ENCODE peak calls at places on chromosomes 12 and 14, in seven cellular contexts. J is GM12878, Q is HepG2, Z is HCT116, A is H1, V is K562, I is SK-N-SH. T is an unnamed sample.

GRCh38 chr14:55327179-55327578 is 56.0 kb downstream of the FBXO34 start:
- DNase-seq in J (no peak), Q (no peak), Z (no peak), A (no peak), V (no peak), I (no peak), T (no peak)

GRCh38 chr14:67749341-67750110 is 47.8 kb downstream of the RDH12 start:
- DNase-seq in J (no peak), Q (no peak), Z (no peak), A (no peak), V (no peak), I (no peak), T (no peak)

GRCh38 chr12:32756476-32757158 is 920 bp upstream of the YARS2 start:
- DNase-seq in J (no peak), Q (no peak), Z (no peak), A (no peak), V (no peak), I (peak), T (no peak)

GRCh38 chr14:99148131-99148530 is 123.9 kb downstream of the BCL11B start:
- DNase-seq in J (no peak), Q (no peak), Z (no peak), A (no peak), V (no peak), I (no peak), T (no peak)

GRCh38 chr14:26370118-26370517 is 227.7 kb downstream of the NOVA1 start:
- DNase-seq in J (no peak), Q (no peak), Z (no peak), A (no peak), V (no peak), I (no peak), T (no peak)

GRCh38 chr14:69405762-69406161 is 7.3 kb downstream of the SLC39A9 start:
- DNase-seq in J (no peak), Q (no peak), Z (no peak), A (no peak), V (no peak), I (no peak), T (no peak)

GRCh38 chr14:26448181-26448855 is 149.5 kb downstream of the NOVA1 start:
- DNase-seq in J (no peak), Q (no peak), Z (no peak), A (no peak), V (no peak), I (no peak), T (peak)

GRCh38 chr14:69784942-69785341 is 12.1 kb downstream of the SLC10A1 start:
- DNase-seq in J (no peak), Q (no peak), Z (no peak), A (no peak), V (no peak), I (no peak), T (no peak)

GRCh38 chr12:121176826-121177529 is 33.0 kb upstream of the P2RX4 start:
- DNase-seq in J (no peak), Q (no peak), Z (no peak), A (no peak), V (no peak), I (no peak), T (no peak)

GRCh38 chr12:27462151-27462694 is 15.7 kb downstream of the SMCO2 start:
- DNase-seq in J (no peak), Q (no peak), Z (no peak), A (no peak), V (no peak), I (no peak), T (no peak)

GRCh38 chr12:111035578-111036301 is 115.4 kb upstream of the MYL2 start:
- DNase-seq in J (no peak), Q (no peak), Z (no peak), A (no peak), V (no peak), I (peak), T (peak)

GRCh38 chr14:96138241-96138640 is 66.4 kb upstream of the BDKRB2 start:
- DNase-seq in J (no peak), Q (no peak), Z (no peak), A (no peak), V (no peak), I (no peak), T (no peak)

GRCh38 chr12:57864382-57864781 is 17.9 kb upstream of the CTDSP2 start:
- DNase-seq in J (no peak), Q (no peak), Z (no peak), A (no peak), V (no peak), I (peak), T (no peak)

GRCh38 chr12:117466677-117467362 is 105.4 kb upstream of the NOS1 start:
- DNase-seq in J (no peak), Q (peak), Z (no peak), A (no peak), V (no peak), I (no peak), T (no peak)

GRCh38 chr12:81520064-81520945 is 238.8 kb downstream of the PPFIA2 start:
- DNase-seq in J (no peak), Q (peak), Z (no peak), A (no peak), V (no peak), I (no peak), T (peak)

GRCh38 chr12:53624956-53625355 is 1.2 kb downstream of the ATF7 start:
- DNase-seq in J (no peak), Q (no peak), Z (no peak), A (no peak), V (no peak), I (no peak), T (no peak)

GRCh38 chr14:55921516-55921915 is 196.7 kb upstream of the PELI2 start:
- DNase-seq in J (no peak), Q (no peak), Z (no peak), A (no peak), V (no peak), I (no peak), T (no peak)

GRCh38 chr12:2051700-2052625 is 824 bp upstream of the CACNA1C start:
- DNase-seq in J (no peak), Q (no peak), Z (no peak), A (no peak), V (no peak), I (peak), T (no peak)

GRCh38 chr12:29082522-29082921 is 66.6 kb upstream of the FAR2 start:
- DNase-seq in J (no peak), Q (no peak), Z (no peak), A (no peak), V (no peak), I (no peak), T (no peak)

GRCh38 chr14:104601786-104602185 is 2.8 kb downstream of the TMEM179 start:
- DNase-seq in J (no peak), Q (no peak), Z (no peak), A (no peak), V (no peak), I (peak), T (no peak)

GRCh38 chr14:104599446-104599845 is 5.1 kb downstream of the TMEM179 start:
- DNase-seq in J (no peak), Q (no peak), Z (no peak), A (no peak), V (no peak), I (no peak), T (no peak)

GRCh38 chr14:104598461-104599273 is 5.9 kb downstream of the TMEM179 start:
- DNase-seq in J (no peak), Q (no peak), Z (no peak), A (no peak), V (no peak), I (peak), T (no peak)

GRCh38 chr14:104600805-104601204 is 3.8 kb downstream of the TMEM179 start:
- DNase-seq in J (no peak), Q (no peak), Z (no peak), A (no peak), V (no peak), I (peak), T (no peak)

GRCh38 chr14:104600141-104600643 is 4.4 kb downstream of the TMEM179 start:
- DNase-seq in J (no peak), Q (no peak), Z (no peak), A (no peak), V (no peak), I (peak), T (no peak)
- TF ChIP-seq JUND in J (no peak), Q (no peak), Z (no peak), A (no peak), V (no peak), I (no peak), T (no peak)

GRCh38 chr12:14443531-14443930 is 78.0 kb downstream of the ATF7IP start:
- DNase-seq in J (no peak), Q (no peak), Z (no peak), A (no peak), V (no peak), I (no peak), T (no peak)
- TF ChIP-seq JUND in J (no peak), Q (no peak), Z (no peak), A (no peak), V (no peak), I (no peak), T (no peak)

DNA sequence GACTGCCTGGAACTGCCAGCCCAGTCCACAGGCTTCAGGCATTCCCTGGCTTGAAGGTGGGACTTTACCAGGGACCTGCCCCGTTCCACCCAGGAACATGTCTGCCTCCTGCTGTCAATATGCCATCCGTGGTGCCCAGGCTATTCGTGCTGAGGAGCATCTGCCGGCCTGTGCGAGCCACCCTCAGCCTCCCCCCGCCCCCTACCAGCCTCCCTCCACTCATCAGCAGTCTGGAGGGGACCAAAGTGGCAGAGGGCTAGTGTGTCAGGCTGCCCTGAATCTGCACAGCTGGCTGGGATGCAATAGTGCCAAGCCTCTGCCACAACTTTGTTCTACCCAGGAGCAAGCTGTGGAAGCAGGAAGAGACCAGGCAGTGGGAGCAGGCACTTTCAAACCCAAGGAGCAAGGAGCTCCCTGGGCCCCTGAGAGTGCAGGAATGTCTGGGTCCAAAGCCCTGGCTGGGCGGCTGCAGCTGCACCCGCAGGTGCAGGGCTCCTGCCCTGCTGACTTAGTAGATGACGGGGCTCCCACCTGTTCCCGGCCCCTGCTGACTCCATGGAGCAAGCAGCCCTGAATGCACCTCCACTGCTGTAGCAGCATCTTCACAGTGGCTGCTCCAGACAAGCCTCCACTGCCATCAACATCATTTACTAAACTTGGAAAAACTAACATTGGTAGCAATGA is 423.2 kb downstream of the RERGL start:
- DNase-seq in J (no peak), Q (no peak), Z (no peak), A (no peak), V (no peak), I (no peak), T (no peak)
- TF ChIP-seq JUND in J (no peak), Q (no peak), Z (no peak), A (no peak), V (no peak), I (no peak), T (no peak)

GRCh38 chr14:102592969-102593840 is 756 bp downstream of the RCOR1 start:
- DNase-seq in J (no peak), Q (no peak), Z (no peak), A (no peak), V (peak), I (peak), T (peak)

GRCh38 chr14:102591944-102592772 is at the start of gene RCOR1:
- DNase-seq in J (peak), Q (peak), Z (peak), A (peak), V (peak), I (peak), T (peak)

GRCh38 chr14:102589761-102590290 is 2.6 kb upstream of the RCOR1 start:
- DNase-seq in J (no peak), Q (no peak), Z (no peak), A (no peak), V (no peak), I (no peak), T (no peak)

GRCh38 chr14:102590667-102591099 is 1.8 kb upstream of the RCOR1 start:
- DNase-seq in J (no peak), Q (peak), Z (peak), A (no peak), V (peak), I (peak), T (no peak)

GRCh38 chr14:102591372-102591943 is 991 bp upstream of the RCOR1 start:
- DNase-seq in J (no peak), Q (no peak), Z (no peak), A (no peak), V (no peak), I (peak), T (no peak)
- TF ChIP-seq JUND in J (no peak), Q (no peak), Z (no peak), A (no peak), V (no peak), I (no peak), T (no peak)